ENCODE peak calls at places on chromosome 21, in four cellular contexts. F, B, P and Y are unnamed samples.

GRCh38 chr21:32186843-32187242 is 92.0 kb downstream of the MIS18A start:
- DNase-seq in F (no peak), B (no peak), P (peak), Y (no peak)

GRCh38 chr21:39715804-39716397 is 29.1 kb upstream of the IGSF5 start:
- DNase-seq in F (peak), B (peak), P (peak), Y (peak)

GRCh38 chr21:45412909-45413581 is 8.1 kb downstream of the COL18A1 start:
- DNase-seq in F (no peak), B (no peak), P (no peak), Y (no peak)

GRCh38 chr21:34870246-34870645 is 178.9 kb downstream of the RUNX1 start:
- DNase-seq in F (no peak), B (no peak), P (no peak), Y (no peak)

GRCh38 chr21:31108969-31109368 is 70.7 kb upstream of the KRTAP19-8 start:
- DNase-seq in F (no peak), B (peak), P (no peak), Y (no peak)

GRCh38 chr21:45580576-45581321 is 38.5 kb upstream of the SLC19A1 start:
- DNase-seq in F (no peak), B (no peak), P (no peak), Y (no peak)

GRCh38 chr21:41778974-41779600 is 12.2 kb upstream of the RIPK4 start:
- DNase-seq in F (no peak), B (no peak), P (no peak), Y (no peak)

GRCh38 chr21:42658320-42659105 is 5.1 kb downstream of the PDE9A start:
- DNase-seq in F (no peak), B (no peak), P (no peak), Y (no peak)

GRCh38 chr21:34073749-34074282 is 438 bp downstream of the MRPS6 start:
- DNase-seq in F (peak), B (no peak), P (no peak), Y (peak)

GRCh38 chr21:27024971-27025370 is 58.1 kb upstream of the ADAMTS5 start:
- DNase-seq in F (no peak), B (no peak), P (no peak), Y (no peak)

GRCh38 chr21:21439761-21440160 is 441.6 kb downstream of the NCAM2 start:
- DNase-seq in F (no peak), B (peak), P (no peak), Y (no peak)

GRCh38 chr21:26423506-26423905 is 149.6 kb downstream of the CYYR1 start:
- DNase-seq in F (no peak), B (no peak), P (no peak), Y (no peak)

GRCh38 chr21:31497939-31498338 is 153.9 kb upstream of the TIAM1 start:
- DNase-seq in F (no peak), B (no peak), P (no peak), Y (no peak)

GRCh38 chr21:28473530-28474225 is 519.0 kb downstream of the LTN1 start:
- DNase-seq in F (no peak), B (peak), P (no peak), Y (peak)

GRCh38 chr21:41098481-41098880 is 69.5 kb upstream of the BACE2 start:
- DNase-seq in F (no peak), B (no peak), P (no peak), Y (no peak)